ENCODE peak calls at places on chromosome 17, in four cellular contexts. One of them, this sample, is unnamed.

GRCh38 chr17:33113281-33114010 is 121.8 kb downstream of the SPACA3 start:
- DNase-seq in prostate gland: no peak
- DNase-seq in astrocyte of the cerebellum: peak
- DNase-seq in fibroblast of lung: peak
- DNase-seq in this sample: no peak

GRCh38 chr17:14845562-14846335 is 419.4 kb downstream of the PMP22 start:
- DNase-seq in prostate gland: peak
- DNase-seq in astrocyte of the cerebellum: no peak
- DNase-seq in fibroblast of lung: no peak
- DNase-seq in this sample: peak

GRCh38 chr17:60720763-60721531 is 43.3 kb downstream of the BCAS3 start:
- DNase-seq in prostate gland: peak
- DNase-seq in astrocyte of the cerebellum: peak
- DNase-seq in fibroblast of lung: peak
- DNase-seq in this sample: peak

GRCh38 chr17:73865825-73866224 is 221.6 kb upstream of the SDK2 start:
- DNase-seq in prostate gland: no peak
- DNase-seq in astrocyte of the cerebellum: no peak
- DNase-seq in fibroblast of lung: no peak
- DNase-seq in this sample: no peak

GRCh38 chr17:50843150-50843905 is 7.9 kb downstream of the WFIKKN2 start:
- DNase-seq in prostate gland: no peak
- DNase-seq in astrocyte of the cerebellum: no peak
- DNase-seq in fibroblast of lung: no peak
- DNase-seq in this sample: no peak

GRCh38 chr17:1736348-1737281 is 6.1 kb upstream of the SERPINF2 start:
- DNase-seq in prostate gland: no peak
- DNase-seq in astrocyte of the cerebellum: no peak
- DNase-seq in fibroblast of lung: peak
- DNase-seq in this sample: no peak

GRCh38 chr17:58960068-58960467 is 146.6 kb downstream of the TRIM37 start:
- DNase-seq in prostate gland: peak
- DNase-seq in astrocyte of the cerebellum: peak
- DNase-seq in fibroblast of lung: peak
- DNase-seq in this sample: peak

GRCh38 chr17:78689029-78689428 is 93.0 kb downstream of the CYTH1 start:
- DNase-seq in prostate gland: no peak
- DNase-seq in astrocyte of the cerebellum: no peak
- DNase-seq in fibroblast of lung: no peak
- DNase-seq in this sample: no peak

GRCh38 chr17:71363661-71364060 is 757.2 kb upstream of the SOX9 start:
- DNase-seq in prostate gland: no peak
- DNase-seq in astrocyte of the cerebellum: no peak
- DNase-seq in fibroblast of lung: no peak
- DNase-seq in this sample: no peak

GRCh38 chr17:72730091-72730490 is 362.4 kb downstream of the SLC39A11 start:
- DNase-seq in prostate gland: no peak
- DNase-seq in astrocyte of the cerebellum: no peak
- DNase-seq in fibroblast of lung: peak
- DNase-seq in this sample: peak

GRCh38 chr17:45371414-45372324 is 54.8 kb upstream of the MAP3K14 start:
- DNase-seq in prostate gland: peak
- DNase-seq in astrocyte of the cerebellum: peak
- DNase-seq in fibroblast of lung: peak
- DNase-seq in this sample: peak

GRCh38 chr17:11240841-11241610 is at the start of gene SHISA6:
- DNase-seq in prostate gland: peak
- DNase-seq in astrocyte of the cerebellum: no peak
- DNase-seq in fibroblast of lung: no peak
- DNase-seq in this sample: no peak

GRCh38 chr17:79779088-79779529 is 1.2 kb downstream of the CBX2 start:
- DNase-seq in prostate gland: no peak
- DNase-seq in astrocyte of the cerebellum: no peak
- DNase-seq in fibroblast of lung: no peak
- DNase-seq in this sample: no peak

GRCh38 chr17:38511126-38512108 is 83.2 kb downstream of the ARHGAP23 start:
- DNase-seq in prostate gland: no peak
- DNase-seq in astrocyte of the cerebellum: no peak
- DNase-seq in fibroblast of lung: peak
- DNase-seq in this sample: no peak

GRCh38 chr17:55334285-55334684 is 69.5 kb downstream of the HLF start:
- DNase-seq in prostate gland: no peak
- DNase-seq in astrocyte of the cerebellum: no peak
- DNase-seq in fibroblast of lung: peak
- DNase-seq in this sample: peak

GRCh38 chr17:80089762-80090161 is 11.6 kb upstream of the GAA start:
- DNase-seq in prostate gland: no peak
- DNase-seq in astrocyte of the cerebellum: no peak
- DNase-seq in fibroblast of lung: no peak
- DNase-seq in this sample: no peak

GRCh38 chr17:66272699-66273390 is 29.6 kb upstream of the PRKCA start:
- DNase-seq in prostate gland: no peak
- DNase-seq in astrocyte of the cerebellum: peak
- DNase-seq in fibroblast of lung: peak
- DNase-seq in this sample: no peak

GRCh38 chr17:9837551-9838471 is 12.1 kb downstream of the GLP2R start:
- DNase-seq in prostate gland: no peak
- DNase-seq in astrocyte of the cerebellum: peak
- DNase-seq in fibroblast of lung: peak
- DNase-seq in this sample: no peak

GRCh38 chr17:60442271-60443201 is 20.2 kb downstream of the CHCT1 start:
- DNase-seq in prostate gland: no peak
- DNase-seq in astrocyte of the cerebellum: no peak
- DNase-seq in fibroblast of lung: peak
- DNase-seq in this sample: no peak

GRCh38 chr17:67425571-67426160 is 48.6 kb downstream of the PITPNC1 start:
- DNase-seq in prostate gland: no peak
- DNase-seq in astrocyte of the cerebellum: no peak
- DNase-seq in fibroblast of lung: no peak
- DNase-seq in this sample: no peak

GRCh38 chr17:76716146-76716833 is 5.5 kb upstream of the MXRA7 start:
- DNase-seq in prostate gland: no peak
- DNase-seq in astrocyte of the cerebellum: peak
- DNase-seq in fibroblast of lung: peak
- DNase-seq in this sample: no peak

GRCh38 chr17:32525116-32525515 is 38.3 kb downstream of the CDK5R1 start:
- DNase-seq in prostate gland: no peak
- DNase-seq in astrocyte of the cerebellum: peak
- DNase-seq in fibroblast of lung: peak
- DNase-seq in this sample: no peak

GRCh38 chr17:74514632-74515035 is 16.6 kb downstream of the CD300LB start:
- DNase-seq in prostate gland: no peak
- DNase-seq in astrocyte of the cerebellum: peak
- DNase-seq in fibroblast of lung: no peak
- DNase-seq in this sample: peak

GRCh38 chr17:33218657-33219298 is 74.3 kb downstream of the ASIC2 start:
- DNase-seq in prostate gland: no peak
- DNase-seq in astrocyte of the cerebellum: peak
- DNase-seq in fibroblast of lung: peak
- DNase-seq in this sample: no peak

GRCh38 chr17:27807567-27808470 is 7.5 kb upstream of the NOS2 start:
- DNase-seq in prostate gland: no peak
- DNase-seq in astrocyte of the cerebellum: no peak
- DNase-seq in fibroblast of lung: no peak
- DNase-seq in this sample: no peak

GRCh38 chr17:64455993-64456885 is 7.3 kb downstream of the MILR1 start:
- DNase-seq in prostate gland: no peak
- DNase-seq in astrocyte of the cerebellum: no peak
- DNase-seq in fibroblast of lung: no peak
- DNase-seq in this sample: no peak

GRCh38 chr17:6241996-6242395 is 171.8 kb downstream of the WSCD1 start:
- DNase-seq in prostate gland: no peak
- DNase-seq in astrocyte of the cerebellum: no peak
- DNase-seq in fibroblast of lung: no peak
- DNase-seq in this sample: no peak

GRCh38 chr17:42404326-42405055 is 16.2 kb upstream of the STAT3 start:
- DNase-seq in prostate gland: no peak
- DNase-seq in astrocyte of the cerebellum: no peak
- DNase-seq in fibroblast of lung: no peak
- DNase-seq in this sample: no peak

GRCh38 chr17:67879662-67880061 is 54.4 kb downstream of the BPTF start:
- DNase-seq in prostate gland: no peak
- DNase-seq in astrocyte of the cerebellum: no peak
- DNase-seq in fibroblast of lung: no peak
- DNase-seq in this sample: no peak

GRCh38 chr17:77212081-77212832 is 71.5 kb downstream of the SEC14L1 start:
- DNase-seq in prostate gland: no peak
- DNase-seq in astrocyte of the cerebellum: no peak
- DNase-seq in fibroblast of lung: no peak
- DNase-seq in this sample: no peak

GRCh38 chr17:29682987-29683386 is 60.3 kb upstream of the CORO6 start:
- DNase-seq in prostate gland: no peak
- DNase-seq in astrocyte of the cerebellum: no peak
- DNase-seq in fibroblast of lung: no peak
- DNase-seq in this sample: peak

GRCh38 chr17:53633856-53634255 is 188.9 kb upstream of the KIF2B start:
- DNase-seq in prostate gland: no peak
- DNase-seq in astrocyte of the cerebellum: no peak
- DNase-seq in fibroblast of lung: no peak
- DNase-seq in this sample: no peak

GRCh38 chr17:48068491-48068961 is 20.4 kb downstream of the NFE2L1 start:
- DNase-seq in prostate gland: no peak
- DNase-seq in astrocyte of the cerebellum: no peak
- DNase-seq in fibroblast of lung: peak
- DNase-seq in this sample: no peak
- TF ChIP-seq CTCF in prostate gland: no peak
- TF ChIP-seq CTCF in astrocyte of the cerebellum: peak
- TF ChIP-seq CTCF in fibroblast of lung: peak
- TF ChIP-seq CTCF in this sample: peak

GRCh38 chr17:5050281-5050680 is 15.1 kb upstream of the SLC52A1 start:
- DNase-seq in prostate gland: no peak
- DNase-seq in astrocyte of the cerebellum: no peak
- DNase-seq in fibroblast of lung: no peak
- DNase-seq in this sample: no peak

DNA sequence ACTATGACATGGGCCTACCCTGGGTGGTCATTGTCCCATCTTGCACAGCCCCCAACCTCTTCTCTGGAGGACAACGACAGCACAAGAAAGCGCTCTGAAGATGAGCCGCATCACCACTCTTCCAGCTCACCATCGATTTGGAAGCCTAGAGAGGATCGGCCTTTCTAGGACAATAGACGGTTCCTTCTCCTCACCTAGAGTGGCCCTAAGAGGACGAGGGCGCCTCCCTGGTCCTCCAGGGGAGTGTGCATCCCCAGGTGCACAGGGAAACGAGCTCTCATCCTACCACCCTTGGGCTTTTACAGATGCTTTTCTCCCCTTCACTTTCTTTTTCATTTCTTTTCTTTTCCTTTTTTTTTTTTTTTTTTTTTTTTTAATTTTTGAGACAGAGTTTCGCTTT is 20.3 kb upstream of the SLC52A1 start:
- DNase-seq in prostate gland: no peak
- DNase-seq in astrocyte of the cerebellum: no peak
- DNase-seq in fibroblast of lung: no peak
- DNase-seq in this sample: no peak
- TF ChIP-seq CTCF in prostate gland: no peak
- TF ChIP-seq CTCF in astrocyte of the cerebellum: no peak
- TF ChIP-seq CTCF in fibroblast of lung: no peak
- TF ChIP-seq CTCF in this sample: no peak

GRCh38 chr17:8489841-8490240 is 54.2 kb downstream of the NDEL1 start:
- DNase-seq in prostate gland: no peak
- DNase-seq in astrocyte of the cerebellum: no peak
- DNase-seq in fibroblast of lung: peak
- DNase-seq in this sample: no peak

GRCh38 chr17:8488491-8488890 is 52.8 kb downstream of the NDEL1 start:
- DNase-seq in prostate gland: no peak
- DNase-seq in astrocyte of the cerebellum: no peak
- DNase-seq in fibroblast of lung: no peak
- DNase-seq in this sample: no peak

GRCh38 chr17:8490256-8491023 is 54.8 kb downstream of the NDEL1 start:
- DNase-seq in prostate gland: no peak
- DNase-seq in astrocyte of the cerebellum: no peak
- DNase-seq in fibroblast of lung: no peak
- DNase-seq in this sample: no peak

GRCh38 chr17:8487130-8487645 is 51.5 kb downstream of the NDEL1 start:
- DNase-seq in prostate gland: no peak
- DNase-seq in astrocyte of the cerebellum: no peak
- DNase-seq in fibroblast of lung: no peak
- DNase-seq in this sample: no peak

DNA sequence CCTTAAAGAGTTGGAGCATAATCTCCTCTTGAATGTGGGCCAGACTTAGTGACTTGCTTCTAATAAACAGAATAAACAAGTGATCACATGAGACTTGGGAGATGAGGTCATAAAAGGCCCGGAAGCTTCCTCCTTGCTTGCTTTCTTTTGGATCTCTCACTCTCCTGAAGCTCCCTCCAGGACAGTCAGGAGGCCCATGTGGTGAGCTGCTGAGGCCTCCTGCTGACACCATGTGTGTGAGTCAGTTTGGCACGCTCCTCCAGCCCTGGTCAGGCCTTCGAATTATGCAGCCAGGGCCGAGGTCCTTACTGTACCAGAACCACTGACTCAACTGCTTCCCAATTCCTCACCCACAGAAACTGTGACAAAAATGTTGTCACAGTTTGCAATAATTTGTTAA is 53.2 kb downstream of the NDEL1 start:
- DNase-seq in prostate gland: no peak
- DNase-seq in astrocyte of the cerebellum: peak
- DNase-seq in fibroblast of lung: peak
- DNase-seq in this sample: peak
- TF ChIP-seq CTCF in prostate gland: no peak
- TF ChIP-seq CTCF in astrocyte of the cerebellum: no peak
- TF ChIP-seq CTCF in fibroblast of lung: peak
- TF ChIP-seq CTCF in this sample: no peak

GRCh38 chr17:81427446-81428120 is 32.3 kb downstream of the BAHCC1 start:
- DNase-seq in prostate gland: peak
- DNase-seq in astrocyte of the cerebellum: no peak
- DNase-seq in fibroblast of lung: no peak
- DNase-seq in this sample: peak
- TF ChIP-seq CTCF in prostate gland: no peak
- TF ChIP-seq CTCF in astrocyte of the cerebellum: no peak
- TF ChIP-seq CTCF in fibroblast of lung: no peak
- TF ChIP-seq CTCF in this sample: no peak